ENCODE peak calls at places on chromosomes 5 and 9, in eight cellular contexts. R, U, W, M, C, Y, L and I are unnamed samples.

GRCh38 chr5:50406874-50407273 is 34.2 kb downstream of the EMB start:
- DNase-seq in R (no peak), U (peak), W (no peak), M (no peak), C (no peak), Y (no peak), L (no peak), I (no peak)

GRCh38 chr9:109448223-109448622 is 49.9 kb downstream of the PTPN3 start:
- DNase-seq in R (no peak), U (peak), W (no peak), M (peak), C (no peak), Y (peak), L (no peak), I (peak)

GRCh38 chr9:136052991-136053756 is 41.9 kb downstream of the NACC2 start:
- DNase-seq in R (peak), U (no peak), W (no peak), M (no peak), C (no peak), Y (peak), L (peak), I (peak)

GRCh38 chr5:158881076-158881880 is 218.4 kb downstream of the EBF1 start:
- DNase-seq in R (peak), U (no peak), W (no peak), M (no peak), C (no peak), Y (no peak), L (no peak), I (no peak)

GRCh38 chr9:13847270-13847669 is 466.7 kb downstream of the NFIB start:
- DNase-seq in R (no peak), U (peak), W (peak), M (no peak), C (no peak), Y (peak), L (no peak), I (no peak)

GRCh38 chr5:67100301-67100700 is 96.3 kb downstream of the CD180 start:
- DNase-seq in R (no peak), U (no peak), W (no peak), M (no peak), C (no peak), Y (no peak), L (no peak), I (no peak)

GRCh38 chr5:4639959-4640358 is 500.2 kb upstream of the ADAMTS16 start:
- DNase-seq in R (no peak), U (no peak), W (no peak), M (no peak), C (no peak), Y (no peak), L (no peak), I (no peak)

GRCh38 chr9:118567861-118568260 is 801.4 kb downstream of the BRINP1 start:
- DNase-seq in R (no peak), U (no peak), W (no peak), M (no peak), C (no peak), Y (no peak), L (no peak), I (no peak)

GRCh38 chr9:121286688-121286972 is 18.7 kb downstream of the GSN start:
- DNase-seq in R (no peak), U (no peak), W (no peak), M (no peak), C (no peak), Y (no peak), L (no peak), I (no peak)
- H3K4me3 ChIP-seq in R (peak), U (no peak), W (no peak), M (no peak), C (peak), Y (no peak), L (peak), I (no peak)

GRCh38 chr9:134174526-134175290 is 10.3 kb upstream of the RNU6ATAC start:
- DNase-seq in R (no peak), U (no peak), W (no peak), M (no peak), C (no peak), Y (no peak), L (no peak), I (no peak)

GRCh38 chr9:134176599-134176968 is 12.2 kb upstream of the RNU6ATAC start:
- DNase-seq in R (no peak), U (no peak), W (no peak), M (no peak), C (no peak), Y (no peak), L (peak), I (no peak)

GRCh38 chr9:134177186-134177585 is 12.8 kb upstream of the RNU6ATAC start:
- DNase-seq in R (no peak), U (no peak), W (no peak), M (no peak), C (no peak), Y (no peak), L (peak), I (no peak)

GRCh38 chr9:134175291-134175807 is 11.0 kb upstream of the RNU6ATAC start:
- DNase-seq in R (peak), U (no peak), W (no peak), M (no peak), C (no peak), Y (no peak), L (no peak), I (no peak)

GRCh38 chr9:134175808-134176598 is 11.6 kb upstream of the RNU6ATAC start:
- DNase-seq in R (no peak), U (no peak), W (peak), M (no peak), C (no peak), Y (peak), L (peak), I (no peak)
- TF ChIP-seq CTCF in R (no peak), U (peak), W (peak), M (peak), C (no peak), Y (peak), L (peak), I (peak)

DNA sequence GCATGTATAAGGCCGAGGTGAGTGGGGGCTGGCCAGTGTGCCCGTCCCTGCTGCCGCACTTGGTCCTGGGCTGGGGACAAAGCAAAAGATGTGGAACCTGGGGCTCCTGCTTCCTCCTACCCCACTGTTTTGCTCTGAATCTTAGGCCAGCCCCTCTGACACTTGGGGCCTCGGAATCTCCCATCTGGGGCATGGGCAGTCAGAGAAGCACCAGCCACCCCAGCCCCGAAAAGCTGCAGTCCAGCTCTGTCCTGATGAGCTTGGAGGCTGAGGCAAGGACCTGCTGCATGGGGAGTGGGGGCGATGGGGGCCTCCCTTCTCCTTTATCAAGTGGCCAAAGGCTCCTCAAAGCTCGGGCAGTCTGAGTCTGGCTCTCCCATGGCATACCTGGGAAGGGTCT is 31.3 kb downstream of the PTPA start:
- DNase-seq in R (no peak), U (no peak), W (no peak), M (no peak), C (no peak), Y (no peak), L (no peak), I (no peak)
- H3K4me3 ChIP-seq in R (no peak), U (peak), W (no peak), M (peak), C (no peak), Y (peak), L (peak), I (peak)

GRCh38 chr5:78553991-78554390 is 94.6 kb downstream of the LHFPL2 start:
- DNase-seq in R (no peak), U (no peak), W (no peak), M (no peak), C (no peak), Y (no peak), L (no peak), I (no peak)

GRCh38 chr5:78553578-78553977 is 95.0 kb downstream of the LHFPL2 start:
- DNase-seq in R (no peak), U (no peak), W (no peak), M (no peak), C (no peak), Y (no peak), L (no peak), I (no peak)

GRCh38 chr5:78554595-78554994 is 94.0 kb downstream of the LHFPL2 start:
- DNase-seq in R (no peak), U (no peak), W (no peak), M (no peak), C (no peak), Y (no peak), L (no peak), I (no peak)

GRCh38 chr5:78550891-78551290 is 97.7 kb downstream of the LHFPL2 start:
- DNase-seq in R (no peak), U (no peak), W (no peak), M (no peak), C (no peak), Y (no peak), L (no peak), I (peak)

DNA sequence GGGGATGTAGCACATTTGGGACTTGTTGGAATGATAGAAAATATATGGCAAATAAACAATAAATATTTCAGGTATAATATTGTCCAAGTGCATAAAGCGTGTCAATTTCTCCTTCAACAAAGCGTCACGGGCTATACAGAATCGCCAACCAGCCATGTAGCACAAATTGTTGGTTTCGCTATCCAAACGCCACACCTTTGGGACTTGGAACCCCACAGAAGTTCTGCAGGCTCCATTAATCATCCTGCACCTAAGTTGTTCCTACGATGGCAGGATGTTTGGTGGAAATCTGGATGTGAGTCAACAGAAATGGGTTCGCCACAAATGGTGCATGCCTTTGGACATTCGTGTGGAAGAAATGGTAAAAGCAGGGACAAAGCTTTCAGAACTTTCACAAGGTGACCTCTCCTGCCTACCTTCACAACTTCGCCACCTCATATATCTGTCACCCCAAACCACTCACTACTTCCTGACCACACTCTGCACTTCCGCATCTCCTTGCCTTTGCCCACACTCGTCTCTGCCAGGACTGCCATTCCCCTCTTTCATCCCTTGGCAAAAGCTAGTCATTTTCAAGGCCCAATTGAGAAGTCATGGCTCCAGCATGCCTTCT is 95.7 kb downstream of the LHFPL2 start:
- DNase-seq in R (no peak), U (no peak), W (no peak), M (no peak), C (no peak), Y (no peak), L (no peak), I (no peak)
- TF ChIP-seq CTCF in R (no peak), U (no peak), W (no peak), M (no peak), C (no peak), Y (no peak), L (no peak), I (no peak)

DNA sequence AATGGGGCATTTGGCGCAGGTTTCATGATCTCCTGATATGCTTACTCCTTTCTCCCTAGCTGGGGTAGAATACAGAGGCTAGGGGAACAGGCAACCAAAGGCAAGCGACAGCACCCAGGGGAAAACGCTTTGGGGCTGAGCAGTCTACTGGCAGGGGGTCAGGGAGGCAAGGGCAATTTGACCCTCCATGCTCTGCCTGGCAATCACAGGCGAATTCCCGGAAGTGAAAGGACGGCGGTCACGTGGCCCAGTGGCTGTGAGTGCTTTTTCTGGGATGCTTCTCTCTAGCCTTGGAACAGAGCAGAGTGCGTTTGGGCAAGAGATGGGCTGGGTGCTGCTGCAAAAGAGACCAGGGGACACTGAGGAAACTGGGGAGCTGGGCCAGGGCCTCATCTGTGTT is 5.7 kb downstream of the GPX3 start:
- DNase-seq in R (no peak), U (no peak), W (no peak), M (no peak), C (no peak), Y (no peak), L (no peak), I (no peak)
- H3K4me3 ChIP-seq in R (no peak), U (no peak), W (no peak), M (no peak), C (no peak), Y (no peak), L (no peak), I (no peak)

DNA sequence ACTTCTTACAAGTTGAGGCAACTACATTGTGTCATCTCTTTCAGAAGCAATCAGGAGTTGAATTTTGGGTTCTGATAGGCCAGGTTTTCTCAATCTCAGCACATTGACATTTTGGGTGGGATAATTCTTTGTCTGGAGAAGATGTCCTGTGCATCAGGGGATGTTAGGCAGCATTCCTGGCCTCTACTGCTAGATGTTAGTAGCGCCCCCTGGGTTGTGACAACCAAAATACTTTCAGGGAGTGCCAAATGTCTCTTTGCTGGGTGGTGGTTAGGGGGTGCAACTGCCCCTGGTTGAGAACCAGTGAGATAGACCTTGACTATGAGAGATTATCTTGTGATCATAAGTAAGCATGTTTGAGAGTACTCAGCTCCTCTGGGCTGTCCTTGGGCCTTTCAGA is 164.3 kb upstream of the KLF9 start:
- DNase-seq in R (no peak), U (no peak), W (no peak), M (no peak), C (no peak), Y (no peak), L (no peak), I (no peak)
- TF ChIP-seq CTCF in R (no peak), U (no peak), W (no peak), M (peak), C (no peak), Y (no peak), L (no peak), I (no peak)

GRCh38 chr5:180821538-180821937 is 18.9 kb upstream of the MGAT1 start:
- DNase-seq in R (no peak), U (no peak), W (no peak), M (no peak), C (no peak), Y (no peak), L (no peak), I (no peak)
- H3K4me3 ChIP-seq in R (no peak), U (no peak), W (no peak), M (no peak), C (no peak), Y (no peak), L (no peak), I (no peak)